ENCODE peak calls at places on chromosomes 6 and 20, in eight cellular contexts. R is astrocyte of the hippocampus, X is left lung, D is Calu3, K is foreskin fibroblast, Z is AG08395, N is pancreas, J is mammary epithelial cell. B is an unnamed sample.

GRCh38 chr6:110495949-110496348 is 19.5 kb upstream of the SLC22A16 start:
- DNase-seq in R (no peak), X (no peak), D (no peak), K (no peak), Z (no peak), N (no peak), J (no peak), B (no peak)

GRCh38 chr6:117397536-117398227 is 28.1 kb downstream of the ROS1 start:
- DNase-seq in R (peak), X (no peak), D (no peak), K (peak), Z (no peak), N (no peak), J (no peak), B (peak)

GRCh38 chr6:157832250-157832967 is 9.4 kb downstream of the SNX9 start:
- DNase-seq in R (no peak), X (no peak), D (no peak), K (peak), Z (no peak), N (no peak), J (peak), B (no peak)

GRCh38 chr6:53375851-53376250 is 27.1 kb upstream of the ELOVL5 start:
- DNase-seq in R (peak), X (no peak), D (no peak), K (peak), Z (peak), N (no peak), J (no peak), B (peak)

GRCh38 chr6:99592900-99593299 is 13.7 kb upstream of the PRDM13 start:
- DNase-seq in R (no peak), X (no peak), D (no peak), K (peak), Z (peak), N (no peak), J (peak), B (no peak)

GRCh38 chr6:79378957-79379356 is 144.5 kb upstream of the HMGN3 start:
- DNase-seq in R (no peak), X (no peak), D (no peak), K (no peak), Z (no peak), N (no peak), J (no peak), B (no peak)

GRCh38 chr6:110563711-110564110 is 87.3 kb upstream of the SLC22A16 start:
- DNase-seq in R (no peak), X (no peak), D (no peak), K (no peak), Z (no peak), N (no peak), J (no peak), B (no peak)

GRCh38 chr6:159174263-159174974 is 5.2 kb downstream of the FNDC1 start:
- DNase-seq in R (peak), X (peak), D (peak), K (peak), Z (peak), N (peak), J (peak), B (peak)

GRCh38 chr6:163983601-163984445 is 569.3 kb downstream of the QKI start:
- DNase-seq in R (peak), X (no peak), D (no peak), K (no peak), Z (no peak), N (no peak), J (no peak), B (peak)

GRCh38 chr6:138128096-138128495 is 20.9 kb upstream of the PERP start:
- DNase-seq in R (no peak), X (no peak), D (no peak), K (no peak), Z (no peak), N (no peak), J (no peak), B (no peak)

GRCh38 chr20:57385940-57386339 is 5.3 kb upstream of the RBM38 start:
- DNase-seq in R (no peak), X (peak), D (no peak), K (no peak), Z (no peak), N (no peak), J (no peak), B (no peak)

GRCh38 chr6:121627761-121628160 is 192.3 kb downstream of the GJA1 start:
- DNase-seq in R (no peak), X (no peak), D (no peak), K (no peak), Z (no peak), N (no peak), J (peak), B (no peak)

GRCh38 chr6:149897015-149897697 is 757 bp downstream of the RAET1E start:
- DNase-seq in R (peak), X (no peak), D (peak), K (peak), Z (peak), N (no peak), J (peak), B (peak)

GRCh38 chr6:44542401-44543116 is 155.1 kb downstream of the CDC5L start:
- DNase-seq in R (peak), X (no peak), D (no peak), K (peak), Z (peak), N (no peak), J (no peak), B (no peak)

GRCh38 chr20:40991181-40991889 is 37.3 kb upstream of the TOP1 start:
- DNase-seq in R (no peak), X (no peak), D (no peak), K (peak), Z (no peak), N (no peak), J (no peak), B (no peak)

GRCh38 chr6:120122401-120122800 is 772.8 kb upstream of the MAN1A1 start:
- DNase-seq in R (no peak), X (no peak), D (no peak), K (no peak), Z (no peak), N (no peak), J (no peak), B (no peak)